ENCODE peak calls at places on chromosome X, in four cellular contexts. J is endothelial cell, C is progenitor cell of endocrine pancreas, Q is fibroblast of mammary gland. H is an unnamed sample.

GRCh38 chrX:45515262-45516215 is 314.9 kb upstream of the DIPK2B start:
- DNase-seq in J (peak), Q (peak), C (no peak), H (peak)

GRCh38 chrX:142184756-142185602 is 20.1 kb downstream of the MAGEC2 start:
- DNase-seq in Q (no peak), C (no peak), J (no peak), H (no peak)

GRCh38 chrX:97310373-97310772 is 426.7 kb downstream of the RPA4 start:
- DNase-seq in C (no peak), Q (no peak), J (no peak), H (no peak)

GRCh38 chrX:148871422-148872152 is 371.2 kb downstream of the AFF2 start:
- DNase-seq in Q (peak), C (no peak), J (no peak), H (no peak)

GRCh38 chrX:11265352-11265751 is 27.9 kb upstream of the AMELX start:
- DNase-seq in J (no peak), Q (no peak), C (no peak), H (no peak)

GRCh38 chrX:41178201-41178600 is 93.0 kb downstream of the USP9X start:
- DNase-seq in Q (no peak), J (no peak), C (no peak), H (no peak)

GRCh38 chrX:39766085-39766726 is 331.6 kb downstream of the BCOR start:
- DNase-seq in J (no peak), Q (no peak), C (no peak), H (no peak)

GRCh38 chrX:25001808-25002657 is 13.7 kb downstream of the ARX start:
- DNase-seq in Q (no peak), J (no peak), C (no peak), H (no peak)

GRCh38 chrX:121208563-121208962 is 161.2 kb downstream of the GLUD2 start:
- DNase-seq in J (no peak), C (no peak), Q (no peak), H (no peak)

GRCh38 chrX:74535211-74535621 is 79.2 kb downstream of the RLIM start:
- DNase-seq in Q (peak), J (peak), C (no peak), H (no peak)

GRCh38 chrX:2325076-2325784 is 175.5 kb downstream of the DHRSX start:
- DNase-seq in Q (peak), C (no peak), J (no peak), H (peak)

GRCh38 chrX:112313201-112313600 is 230.6 kb upstream of the TRPC5 start:
- DNase-seq in J (no peak), C (no peak), Q (no peak), H (no peak)

GRCh38 chrX:24956828-24957227 is 58.9 kb downstream of the ARX start:
- DNase-seq in Q (peak), C (no peak), J (no peak), H (no peak)

GRCh38 chrX:144494069-144494468 is 610.2 kb downstream of the UBE2NL start:
- DNase-seq in J (no peak), Q (no peak), C (no peak), H (no peak)

GRCh38 chrX:8749697-8750096 is 17.8 kb upstream of the ANOS1 start:
- DNase-seq in Q (no peak), J (no peak), C (no peak), H (no peak)

GRCh38 chrX:8743126-8743732 is 11.3 kb upstream of the ANOS1 start:
- DNase-seq in C (peak), Q (peak), J (peak), H (no peak)

DNA sequence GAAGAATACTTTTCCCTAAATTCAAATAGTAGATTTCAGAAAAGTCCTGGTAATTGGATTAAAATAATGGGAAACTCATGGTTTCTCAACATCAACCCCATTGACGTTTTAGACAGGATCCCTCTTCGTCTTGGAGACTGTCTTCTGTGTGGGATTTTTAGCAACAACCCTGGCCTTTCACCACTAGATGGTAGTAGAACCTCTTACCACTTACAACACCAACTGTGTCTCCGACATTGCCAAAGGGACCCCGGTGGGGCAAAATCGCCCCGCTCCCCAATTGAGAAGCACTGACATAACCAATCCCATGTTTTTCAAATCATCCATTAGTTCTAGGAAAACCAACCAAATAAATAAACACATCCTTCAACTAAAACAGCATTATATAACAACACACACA is 16.9 kb upstream of the ANOS1 start:
- DNase-seq in Q (peak), J (peak), C (no peak), H (no peak)
- TF ChIP-seq CTCF in Q (peak), J (no peak), C (peak), H (no peak)

GRCh38 chrX:131779313-131779712 is 235.4 kb downstream of the OR13H1 start:
- DNase-seq in Q (no peak), C (no peak), J (no peak), H (no peak)

GRCh38 chrX:131783555-131784338 is 239.4 kb upstream of the STK26 start:
- DNase-seq in Q (peak), J (no peak), C (no peak), H (no peak)

DNA sequence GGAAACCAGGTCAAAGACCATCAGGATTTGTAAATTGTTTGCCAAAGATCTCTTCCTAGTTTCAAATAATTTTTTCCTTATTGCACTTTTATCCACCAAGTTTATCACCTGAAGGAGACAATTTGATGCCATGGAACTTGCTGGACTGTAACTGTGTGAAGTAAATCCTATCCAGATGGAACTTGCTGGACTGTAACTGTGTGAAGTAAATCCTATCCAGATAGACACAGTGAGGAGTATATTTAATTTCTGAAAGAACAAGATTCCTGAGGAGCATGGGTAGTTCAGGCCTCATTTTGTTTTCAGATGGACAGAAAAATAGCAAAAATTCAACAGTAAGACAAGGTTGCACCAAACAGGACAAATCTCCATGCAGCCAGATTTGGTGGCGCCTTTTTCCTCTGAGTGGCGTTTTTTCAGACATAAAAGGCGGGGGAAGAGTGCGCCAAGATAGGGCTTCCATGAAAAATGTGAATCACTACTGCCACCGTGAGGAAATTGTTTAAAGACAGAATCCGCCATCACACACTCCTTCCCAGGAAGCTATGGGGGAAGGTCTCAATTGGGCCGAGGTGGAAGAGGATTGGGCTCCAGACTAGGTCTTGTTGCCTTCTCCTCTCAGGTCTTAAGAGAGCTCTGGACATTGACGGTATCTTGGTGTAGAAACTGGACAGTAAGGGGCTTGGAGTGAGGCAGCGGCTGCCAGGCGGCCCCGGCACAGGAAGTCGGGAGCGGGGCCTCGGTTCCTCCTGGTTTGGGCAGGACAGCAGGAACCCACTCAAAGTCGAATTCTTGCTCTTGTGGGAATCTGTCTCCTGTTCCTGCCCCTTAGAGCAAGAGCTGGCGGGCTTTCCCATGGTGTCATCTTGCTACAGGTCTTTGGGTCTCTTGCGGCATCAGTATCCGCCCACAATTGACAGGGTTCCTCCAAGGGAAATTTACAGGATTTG is 234.7 kb downstream of the OR13H1 start:
- DNase-seq in Q (peak), J (no peak), C (no peak), H (peak)
- TF ChIP-seq CTCF in Q (peak), J (no peak), C (no peak), H (no peak)

DNA sequence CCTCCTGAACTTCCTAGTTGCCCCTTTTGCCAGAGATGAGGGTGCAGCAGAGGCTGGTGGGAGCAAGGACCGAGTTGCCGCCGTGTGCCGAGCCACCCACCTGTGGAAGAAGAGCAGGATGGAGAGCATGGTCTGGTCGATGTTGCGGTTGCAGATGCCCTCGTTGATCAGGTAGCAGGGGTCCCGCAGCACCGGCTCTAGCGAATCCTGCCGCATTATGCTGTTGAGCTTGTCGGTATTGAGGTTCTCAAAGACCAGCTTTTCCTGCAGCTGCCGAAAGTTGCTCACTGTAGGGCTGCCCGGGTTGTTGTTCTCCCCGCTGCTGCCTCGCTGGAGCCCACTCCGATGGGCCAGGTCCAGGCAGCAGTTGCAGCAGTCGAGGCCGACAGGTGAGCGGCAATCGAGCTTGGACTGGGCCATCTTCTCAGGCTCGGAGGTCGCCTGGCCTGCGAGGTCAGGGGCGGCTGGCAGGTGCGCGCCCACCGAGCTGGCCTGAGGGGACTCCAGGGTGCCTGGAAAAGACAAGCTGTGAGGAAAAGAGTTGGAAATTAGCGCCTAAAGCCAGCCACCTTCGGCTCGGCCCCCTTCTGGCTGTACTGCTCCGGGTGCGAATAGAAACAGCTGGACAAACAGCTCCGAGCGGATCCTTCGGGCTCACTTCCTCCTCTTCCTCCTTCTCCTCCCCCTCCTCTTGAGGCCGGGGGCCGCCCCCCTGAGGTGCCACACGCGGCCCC is 420 bp downstream of the TSC22D3 start:
- DNase-seq in Q (no peak), C (no peak), J (peak), H (no peak)
- TF ChIP-seq CTCF in Q (no peak), C (no peak), J (no peak), H (no peak)

GRCh38 chrX:16946971-16947562 is 609 bp downstream of the REPS2 start:
- DNase-seq in C (peak), J (no peak), Q (no peak), H (peak)

GRCh38 chrX:16950423-16950822 is 4.0 kb downstream of the REPS2 start:
- DNase-seq in C (no peak), Q (no peak), J (no peak), H (no peak)

DNA sequence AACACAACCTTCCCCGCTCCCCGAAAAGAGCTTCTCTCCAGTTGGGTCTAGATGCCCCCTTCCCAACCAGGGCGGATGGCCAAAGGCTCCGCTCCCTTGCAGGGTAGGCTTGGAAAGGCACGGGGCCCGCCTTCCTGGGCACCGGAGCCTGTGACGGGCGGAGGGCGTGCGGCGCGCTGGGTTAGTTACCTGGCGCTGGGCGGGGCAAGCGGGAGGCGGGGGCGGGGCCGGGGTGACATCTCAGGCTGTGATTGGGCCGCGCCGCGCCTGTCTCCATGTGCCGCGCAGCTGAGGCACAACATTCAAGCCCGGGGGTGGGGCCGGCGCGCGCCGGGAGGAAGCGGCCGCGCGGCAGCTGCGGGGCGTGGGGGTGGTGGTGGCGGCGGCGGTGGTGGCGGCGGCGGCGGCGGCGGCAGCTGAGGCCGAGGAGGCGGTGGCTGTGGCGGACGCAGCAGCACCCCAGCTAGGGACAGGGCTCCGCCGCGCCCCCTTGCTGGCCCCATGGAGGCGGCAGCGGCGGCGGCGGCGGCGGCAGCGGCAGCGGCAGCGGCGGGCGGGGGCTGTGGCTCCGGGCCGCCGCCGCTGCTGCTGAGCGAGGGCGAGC is at the start of gene REPS2:
- DNase-seq in J (peak), C (peak), Q (peak), H (peak)
- TF ChIP-seq CTCF in J (no peak), C (peak), Q (no peak), H (no peak)

GRCh38 chrX:47358387-47359065 is 11.9 kb upstream of the ZNF157 start:
- DNase-seq in C (no peak), Q (no peak), J (no peak), H (no peak)

GRCh38 chrX:47366051-47366722 is 4.2 kb upstream of the ZNF157 start:
- DNase-seq in Q (peak), C (peak), J (peak), H (peak)

GRCh38 chrX:47360423-47361179 is 9.8 kb upstream of the ZNF157 start:
- DNase-seq in J (no peak), C (no peak), Q (no peak), H (no peak)

DNA sequence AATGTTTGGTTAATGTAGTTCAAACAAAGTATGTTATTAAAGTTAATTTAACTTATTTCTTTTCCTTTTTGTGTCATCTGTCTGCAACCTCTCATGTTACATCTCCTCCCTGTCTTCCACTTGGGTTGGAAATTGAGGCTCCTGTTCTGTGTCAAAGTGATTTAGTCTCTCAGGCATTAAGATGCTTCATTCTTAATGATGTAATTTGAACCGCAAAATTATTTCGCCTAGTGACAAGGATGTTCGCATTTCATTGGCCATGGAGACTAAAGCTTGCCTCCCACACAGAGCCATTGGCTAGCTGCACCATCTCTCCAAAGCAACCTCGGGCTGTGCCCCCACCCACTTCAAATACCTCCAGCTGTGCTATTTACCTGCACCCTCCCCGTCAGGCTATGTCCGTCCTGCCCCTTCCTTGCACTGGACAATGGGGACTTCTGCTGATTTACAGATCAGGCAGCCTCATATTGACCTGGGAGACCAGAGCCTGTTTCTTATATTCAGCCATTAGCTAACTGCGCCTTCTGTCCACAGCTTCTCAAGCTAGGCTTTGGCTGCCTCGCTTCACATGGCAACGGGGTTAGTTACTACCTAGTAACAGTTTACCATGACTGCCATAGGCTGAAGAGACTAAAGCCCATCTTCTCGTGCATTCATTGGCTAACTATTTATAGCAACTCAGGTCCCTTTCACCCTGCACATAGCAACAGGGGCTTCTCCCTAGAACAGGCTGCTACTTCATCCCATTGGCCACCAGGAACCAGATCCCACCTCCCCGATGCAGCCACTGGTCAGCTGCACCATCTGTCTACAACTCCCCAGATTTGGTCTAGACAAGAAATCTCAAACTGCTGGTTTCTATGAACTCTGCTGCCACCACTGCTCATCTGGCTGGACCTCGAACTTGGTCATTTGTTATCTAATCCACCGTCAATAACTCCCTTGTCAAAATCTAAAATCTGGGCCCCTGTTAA is 8.6 kb upstream of the ZNF157 start:
- DNase-seq in J (peak), Q (peak), C (peak), H (peak)
- TF ChIP-seq CTCF in J (no peak), Q (no peak), C (no peak), H (no peak)

GRCh38 chrX:292900-293897 is 12.0 kb downstream of the PLCXD1 start:
- DNase-seq in Q (no peak), J (no peak), C (no peak), H (no peak)
- TF ChIP-seq CTCF in Q (no peak), J (no peak), C (no peak), H (no peak)